ENCODE peak calls at places on chromosomes 4 and X, in four cellular contexts. C, N, O and R are unnamed samples.

GRCh38 chr4:7828011-7828720 is 111.5 kb downstream of the AFAP1 start:
- DNase-seq in O (peak; percentile 67), C (peak; percentile 75), N (peak; percentile 63), R (no peak)

GRCh38 chr4:94304365-94304971 is 38.2 kb downstream of the HPGDS start:
- DNase-seq in C (no peak), N (no peak), O (peak; percentile 20), R (peak; percentile 21)

GRCh38 chr4:169070895-169071218 is 60.8 kb upstream of the CBR4 start:
- DNase-seq in C (no peak), N (no peak), O (peak; percentile 37), R (peak; percentile 56)

GRCh38 chr4:112931001-112931400 is 118.5 kb upstream of the ANK2 start:
- DNase-seq in O (no peak), N (no peak), C (no peak), R (no peak)

GRCh38 chr4:147739239-147739823 is 7.4 kb downstream of the ARHGAP10 start:
- DNase-seq in C (no peak), O (no peak), N (no peak), R (no peak)

GRCh38 chrX:119648421-119648775 is 42.2 kb upstream of the NKRF start:
- DNase-seq in O (no peak), C (no peak), N (no peak), R (no peak)

GRCh38 chr4:14415146-14415545 is 587.1 kb upstream of the CPEB2 start:
- DNase-seq in C (no peak), N (no peak), O (no peak), R (no peak)

GRCh38 chrX:11427082-11428033 is 134.1 kb downstream of the AMELX start:
- DNase-seq in O (peak; percentile 18), C (peak; percentile 79), N (no peak), R (peak; percentile 9)

GRCh38 chr4:76772498-76773106 is 125.3 kb downstream of the SOWAHB start:
- DNase-seq in O (no peak), C (no peak), N (no peak), R (no peak)

GRCh38 chr4:149140841-149141240 is 674.8 kb downstream of the IQCM start:
- DNase-seq in C (no peak), N (no peak), O (no peak), R (no peak)

GRCh38 chr4:86934147-86934771 is 552 bp upstream of the AFF1 start:
- DNase-seq in N (no peak), C (no peak), O (no peak), R (no peak)

GRCh38 chrX:129495941-129496340 is 27.3 kb downstream of the SMARCA1 start:
- DNase-seq in C (no peak), N (no peak), O (no peak), R (no peak)

GRCh38 chr4:124936427-124936826 is 223.9 kb upstream of the ANKRD50 start:
- DNase-seq in N (no peak), C (peak; percentile 66), O (peak; percentile 88), R (no peak)

GRCh38 chrX:1491851-1492349 is 39.2 kb upstream of the ASMTL start:
- DNase-seq in N (peak; percentile 7), O (no peak), C (no peak), R (peak; percentile 50)

GRCh38 chr4:44425614-44426208 is 22.9 kb downstream of the KCTD8 start:
- DNase-seq in C (no peak), N (no peak), O (no peak), R (no peak)

GRCh38 chr4:155073852-155074251 is 134.6 kb upstream of the NPY2R start:
- DNase-seq in O (no peak), C (no peak), N (no peak), R (no peak)

GRCh38 chrX:122244080-122244479 is 940.0 kb upstream of the GRIA3 start:
- DNase-seq in O (no peak), C (no peak), N (no peak), R (no peak)
- TF ChIP-seq CTCF in O (no peak), C (no peak), N (no peak), R (no peak)

GRCh38 chrX:64093761-64094160 is 111.7 kb downstream of the AMER1 start:
- DNase-seq in N (no peak), C (no peak), O (no peak), R (no peak)
- TF ChIP-seq CTCF in N (no peak), C (peak; percentile 41), O (peak; percentile 27), R (no peak)

GRCh38 chrX:17529349-17529748 is 154.3 kb downstream of the NHS start:
- DNase-seq in O (no peak), C (no peak), N (no peak), R (no peak)

GRCh38 chrX:17531500-17531899 is 156.5 kb downstream of the NHS start:
- DNase-seq in C (no peak), N (no peak), O (no peak), R (no peak)

GRCh38 chrX:17537652-17538301 is 162.8 kb downstream of the NHS start:
- DNase-seq in N (no peak), C (no peak), O (no peak), R (no peak)

GRCh38 chrX:17535229-17535628 is 160.2 kb downstream of the NHS start:
- DNase-seq in N (no peak), O (peak; percentile 30), C (no peak), R (peak; percentile 35)
- TF ChIP-seq CTCF in N (peak; percentile 31), O (peak; percentile 52), C (peak; percentile 28), R (no peak)

DNA sequence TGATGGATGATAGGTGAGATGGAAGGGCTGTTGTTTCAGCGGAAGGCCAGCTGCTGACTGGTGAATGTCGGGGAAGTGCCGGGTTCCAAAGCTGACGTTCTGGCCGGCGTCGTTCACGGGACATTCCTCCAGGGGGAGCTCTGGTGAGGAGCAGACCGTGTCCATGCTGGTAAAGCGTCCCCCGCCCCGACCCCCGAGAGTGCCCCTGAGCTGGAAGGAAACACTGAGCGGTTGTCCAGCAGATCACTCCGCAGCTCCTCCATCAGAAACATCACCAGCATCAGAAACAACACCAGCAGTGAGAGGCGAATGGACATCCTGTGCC is 18.6 kb upstream of the ADRA2C start:
- DNase-seq in O (no peak), C (no peak), N (no peak), R (no peak)
- TF ChIP-seq CTCF in O (peak; percentile 30), C (peak; percentile 21), N (peak; percentile 29), R (no peak)

DNA sequence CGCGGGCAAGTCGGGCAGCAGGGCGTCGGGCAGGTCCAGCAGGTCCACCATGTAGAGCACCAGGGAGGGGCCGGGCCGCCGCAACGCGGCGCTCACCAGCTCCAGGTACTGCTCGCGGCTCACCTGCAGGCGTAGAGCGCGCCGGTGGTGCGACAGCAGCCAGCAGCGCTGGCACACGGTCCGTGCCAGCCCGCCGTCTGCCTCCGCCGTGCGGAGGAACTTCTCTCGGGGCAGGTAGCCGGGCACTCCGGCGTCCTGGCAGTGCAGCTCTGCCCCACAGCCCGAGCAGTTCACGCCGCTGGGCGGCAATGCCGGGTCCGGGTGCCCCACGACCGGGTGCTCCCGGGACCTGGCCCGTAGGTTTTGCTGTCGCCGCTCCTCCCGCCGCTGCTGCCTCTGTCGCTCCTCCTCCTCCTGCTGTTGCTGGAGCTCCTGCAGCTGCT is 507 bp downstream of the NOA1 start:
- DNase-seq in O (peak; percentile 83), N (peak; percentile 53), C (no peak), R (peak; percentile 70)
- TF ChIP-seq CTCF in O (peak; percentile 28), N (no peak), C (peak; percentile 9), R (no peak)

GRCh38 chr4:121198261-121198660 is 34.1 kb upstream of the TNIP3 start:
- DNase-seq in N (no peak), O (no peak), C (no peak), R (no peak)

GRCh38 chr4:121200795-121201472 is 36.8 kb upstream of the TNIP3 start:
- DNase-seq in C (no peak), O (no peak), N (no peak), R (no peak)

GRCh38 chr4:121195649-121196048 is 31.5 kb upstream of the TNIP3 start:
- DNase-seq in O (no peak), N (no peak), C (no peak), R (no peak)

DNA sequence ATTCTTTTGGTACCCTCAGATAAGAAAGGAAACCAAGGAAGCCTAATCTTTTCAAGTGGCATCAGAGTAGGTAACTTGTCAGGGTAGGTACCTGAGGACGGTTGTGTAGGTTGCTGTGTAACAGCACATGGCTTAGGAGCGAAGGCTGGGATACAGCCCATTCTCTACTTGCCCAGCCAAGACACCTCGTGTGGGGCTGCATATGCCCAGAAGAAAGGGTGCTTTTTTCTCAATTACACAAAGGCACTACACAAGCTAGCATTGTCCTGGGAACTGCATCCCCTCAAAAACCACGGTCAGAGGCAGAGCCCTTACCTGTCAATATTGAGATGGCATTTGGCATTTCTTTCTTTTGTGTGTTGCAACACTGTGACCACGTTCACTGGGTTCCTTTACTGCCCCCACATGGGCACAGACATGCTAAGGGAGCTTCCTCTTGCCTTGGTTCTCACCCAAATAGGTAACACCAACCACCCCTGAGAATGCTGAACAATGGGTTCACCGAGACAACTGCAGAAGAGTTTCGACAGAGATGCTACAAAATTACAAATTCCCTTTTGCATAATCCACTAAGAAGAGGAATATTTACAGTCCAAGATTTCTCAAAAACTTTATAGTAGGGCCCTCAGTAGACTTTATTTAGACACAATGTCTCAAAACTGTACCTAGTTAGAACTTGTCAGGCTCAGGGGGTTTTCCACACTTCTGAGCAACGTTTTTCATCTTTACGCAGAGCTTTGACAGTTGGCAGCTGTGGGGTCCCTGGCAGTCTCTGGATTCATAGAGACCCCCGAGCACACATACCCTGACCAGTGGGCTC is 35.8 kb upstream of the TNIP3 start:
- DNase-seq in N (no peak), O (no peak), C (no peak), R (no peak)
- TF ChIP-seq CTCF in N (no peak), O (no peak), C (no peak), R (no peak)